ENCODE peak calls at places on chromosome 2, in four cellular contexts. One of them, this sample, is unnamed.

GRCh38 chr2:237859082-237859433 is 365 bp upstream of the RAMP1 start:
- DNase-seq in germinal center: no peak
- DNase-seq in T47D: no peak
- DNase-seq in mesendoderm: peak
- DNase-seq in this sample: no peak

GRCh38 chr2:160836755-160837154 is 323.5 kb upstream of the TANK start:
- DNase-seq in germinal center: no peak
- DNase-seq in T47D: no peak
- DNase-seq in mesendoderm: peak
- DNase-seq in this sample: no peak

GRCh38 chr2:190858817-190859216 is 21.8 kb upstream of the GLS start:
- DNase-seq in germinal center: no peak
- DNase-seq in T47D: no peak
- DNase-seq in mesendoderm: no peak
- DNase-seq in this sample: no peak

GRCh38 chr2:8986327-8986976 is 17.0 kb downstream of the MBOAT2 start:
- DNase-seq in germinal center: peak
- DNase-seq in T47D: no peak
- DNase-seq in mesendoderm: peak
- DNase-seq in this sample: no peak

GRCh38 chr2:25851740-25852503 is 26.4 kb downstream of the ASXL2 start:
- DNase-seq in germinal center: peak
- DNase-seq in T47D: peak
- DNase-seq in mesendoderm: peak
- DNase-seq in this sample: peak

GRCh38 chr2:18749912-18750526 is 160.7 kb upstream of the NT5C1B start:
- DNase-seq in germinal center: no peak
- DNase-seq in T47D: no peak
- DNase-seq in mesendoderm: peak
- DNase-seq in this sample: peak

GRCh38 chr2:220460257-220460985 is 833.0 kb downstream of the SLC4A3 start:
- DNase-seq in germinal center: no peak
- DNase-seq in T47D: no peak
- DNase-seq in mesendoderm: peak
- DNase-seq in this sample: no peak

GRCh38 chr2:130729311-130730299 is 735 bp downstream of the GPR148 start:
- DNase-seq in germinal center: no peak
- DNase-seq in T47D: no peak
- DNase-seq in mesendoderm: no peak
- DNase-seq in this sample: no peak

GRCh38 chr2:237964578-237965404 is 2.0 kb upstream of the UBE2F start:
- DNase-seq in germinal center: no peak
- DNase-seq in T47D: no peak
- DNase-seq in mesendoderm: no peak
- DNase-seq in this sample: no peak

GRCh38 chr2:222174450-222174849 is 124.3 kb downstream of the PAX3 start:
- DNase-seq in germinal center: no peak
- DNase-seq in T47D: no peak
- DNase-seq in mesendoderm: peak
- DNase-seq in this sample: no peak

GRCh38 chr2:33212151-33212550 is 264.3 kb upstream of the RASGRP3 start:
- DNase-seq in germinal center: no peak
- DNase-seq in T47D: no peak
- DNase-seq in mesendoderm: no peak
- DNase-seq in this sample: no peak

GRCh38 chr2:197838036-197838435 is 33.6 kb downstream of the PLCL1 start:
- DNase-seq in germinal center: no peak
- DNase-seq in T47D: no peak
- DNase-seq in mesendoderm: no peak
- DNase-seq in this sample: peak

GRCh38 chr2:217996345-217996744 is 6.5 kb downstream of the TNS1 start:
- DNase-seq in germinal center: no peak
- DNase-seq in T47D: no peak
- DNase-seq in mesendoderm: no peak
- DNase-seq in this sample: no peak

GRCh38 chr2:174835797-174836255 is 71.6 kb upstream of the CHRNA1 start:
- DNase-seq in germinal center: no peak
- DNase-seq in T47D: no peak
- DNase-seq in mesendoderm: peak
- DNase-seq in this sample: no peak

GRCh38 chr2:214410918-214411554 is at the start of gene VWC2L:
- DNase-seq in germinal center: no peak
- DNase-seq in T47D: peak
- DNase-seq in mesendoderm: peak
- DNase-seq in this sample: peak

GRCh38 chr2:49490710-49491109 is 336.4 kb upstream of the FSHR start:
- DNase-seq in germinal center: peak
- DNase-seq in T47D: no peak
- DNase-seq in mesendoderm: peak
- DNase-seq in this sample: no peak

GRCh38 chr2:109619131-109619615 is 5.0 kb downstream of the SOWAHC start:
- DNase-seq in germinal center: no peak
- DNase-seq in T47D: no peak
- DNase-seq in mesendoderm: no peak
- DNase-seq in this sample: no peak

GRCh38 chr2:64327129-64327509 is 126.8 kb upstream of the LGALSL start:
- DNase-seq in germinal center: no peak
- DNase-seq in T47D: no peak
- DNase-seq in mesendoderm: no peak
- DNase-seq in this sample: no peak